ENCODE peak calls at places on chromosomes 12 and 14, in nine cellular contexts. Q is fibroblast of lung, F is H9, B is mammary epithelial cell, C is mesenchymal stem cell, S is IMR-90, M is neural progenitor cell, T is MM.1S, U is GM23248. O is an unnamed sample.

GRCh38 chr12:85036241-85036707 is at the start of the genes LRRIQ1 and TSPAN19:
- DNase-seq in U (peak), F (peak), Q (peak), M (peak), C (peak), T (peak), B (peak), S (peak), O (peak)

GRCh38 chr12:106131671-106132070 is 7.1 kb downstream of the NUAK1 start:
- DNase-seq in B (no peak), S (peak), C (peak), T (no peak), Q (peak), F (peak), M (no peak), U (peak), O (peak)

GRCh38 chr12:63042646-63043045 is 107.7 kb upstream of the PPM1H start:
- DNase-seq in T (no peak), C (no peak), U (peak), F (no peak), S (peak), B (no peak), Q (peak), M (no peak), O (peak)

GRCh38 chr14:93734086-93734822 is 54.0 kb downstream of the PRIMA1 start:
- DNase-seq in Q (no peak), F (peak), B (no peak), U (no peak), M (peak), T (no peak), S (no peak), C (no peak), O (no peak)

GRCh38 chr14:24139272-24139934 is 2.0 kb downstream of the EMC9 start:
- DNase-seq in U (no peak), S (no peak), T (no peak), C (no peak), Q (no peak), M (no peak), B (no peak), F (no peak), O (no peak)

GRCh38 chr14:57066887-57067513 is 201.7 kb downstream of the EXOC5 start:
- DNase-seq in S (peak), M (peak), B (peak), T (peak), F (peak), C (peak), U (peak), Q (peak), O (no peak)

GRCh38 chr14:50106178-50106577 is 10.2 kb downstream of the VCPKMT start:
- DNase-seq in S (no peak), T (no peak), C (no peak), F (no peak), Q (no peak), U (peak), B (no peak), M (no peak), O (no peak)

GRCh38 chr14:51167587-51168219 is 72.3 kb upstream of the TMX1 start:
- DNase-seq in T (no peak), B (no peak), C (peak), U (peak), M (no peak), F (no peak), Q (peak), S (no peak), O (peak)

GRCh38 chr12:110371408-110372055 is 32.0 kb downstream of the ANAPC7 start:
- DNase-seq in T (no peak), F (peak), B (peak), M (no peak), C (no peak), S (no peak), Q (no peak), U (no peak), O (no peak)

GRCh38 chr14:87133073-87133815 is 859.7 kb downstream of the GALC start:
- DNase-seq in U (peak), Q (peak), C (peak), B (peak), F (no peak), S (peak), M (no peak), T (no peak), O (peak)

GRCh38 chr12:50187084-50187900 is 20.1 kb upstream of the CERS5 start:
- DNase-seq in Q (peak), C (peak), S (peak), U (peak), T (peak), F (no peak), B (peak), M (no peak), O (peak)

GRCh38 chr12:93380480-93381121 is 2.9 kb downstream of the NUDT4 start:
- DNase-seq in Q (peak), M (peak), B (peak), F (no peak), T (peak), S (peak), C (peak), U (peak), O (peak)

GRCh38 chr12:64510687-64511086 is 58.8 kb downstream of the TBK1 start:
- DNase-seq in S (no peak), Q (no peak), F (no peak), T (no peak), B (no peak), C (no peak), M (no peak), U (no peak), O (no peak)

GRCh38 chr12:102551186-102551585 is 70.8 kb upstream of the IGF1 start:
- DNase-seq in U (no peak), B (no peak), C (no peak), Q (no peak), S (no peak), M (no peak), T (no peak), F (no peak), O (no peak)

GRCh38 chr12:13905795-13906194 is 75.6 kb downstream of the GRIN2B start:
- DNase-seq in C (no peak), B (no peak), Q (no peak), F (no peak), T (no peak), S (no peak), U (no peak), M (no peak), O (no peak)

GRCh38 chr14:93880025-93880820 is 46.9 kb upstream of the FAM181A start:
- DNase-seq in Q (peak), S (no peak), T (no peak), F (no peak), M (no peak), U (peak), C (no peak), B (no peak), O (no peak)

GRCh38 chr12:32069731-32070130 is 36.9 kb upstream of the BICD1 start:
- DNase-seq in C (no peak), F (no peak), B (no peak), M (no peak), U (no peak), T (no peak), Q (no peak), S (no peak), O (no peak)

GRCh38 chr12:95553202-95553943 is 2.1 kb upstream of the USP44 start:
- DNase-seq in Q (no peak), F (no peak), T (no peak), B (no peak), M (no peak), U (no peak), S (no peak), C (no peak), O (no peak)

GRCh38 chr12:75585309-75585708 is 73.9 kb upstream of the KRR1 start:
- DNase-seq in F (no peak), S (peak), B (peak), Q (peak), M (no peak), T (no peak), U (peak), C (peak), O (peak)

GRCh38 chr12:64665506-64665905 is 55.2 kb downstream of the RASSF3 start:
- DNase-seq in B (no peak), F (peak), Q (no peak), S (no peak), T (peak), C (peak), U (no peak), M (peak), O (peak)

GRCh38 chr12:55842681-55843429 is at the start of gene MMP19:
- DNase-seq in B (peak), S (peak), U (peak), M (no peak), T (no peak), F (peak), Q (peak), C (peak), O (peak)

GRCh38 chr14:33668066-33668465 is 282.8 kb downstream of the EGLN3 start:
- DNase-seq in F (no peak), T (no peak), U (peak), C (no peak), M (no peak), Q (peak), B (peak), S (peak), O (peak)

GRCh38 chr14:50099335-50099734 is 17.0 kb downstream of the VCPKMT start:
- DNase-seq in S (no peak), C (no peak), M (no peak), T (no peak), F (no peak), U (peak), Q (peak), B (peak), O (peak)

GRCh38 chr12:82434392-82434911 is 76.1 kb downstream of the METTL25 start:
- DNase-seq in T (no peak), M (no peak), C (no peak), F (no peak), B (no peak), U (no peak), S (peak), Q (no peak), O (no peak)

GRCh38 chr12:124904306-124905098 is 9.9 kb downstream of the UBC start:
- DNase-seq in Q (peak), T (no peak), F (peak), B (peak), U (peak), C (peak), S (peak), M (peak), O (peak)

GRCh38 chr12:2615665-2616387 is 178.9 kb upstream of the FKBP4 start:
- DNase-seq in M (peak), S (peak), U (no peak), B (no peak), Q (peak), F (peak), C (peak), T (no peak), O (peak)

GRCh38 chr14:62694075-62694474 is 351.2 kb downstream of the KCNH5 start:
- DNase-seq in S (peak), C (peak), B (peak), T (no peak), Q (peak), M (no peak), U (no peak), F (no peak), O (peak)

GRCh38 chr14:75283162-75283883 is 4.7 kb downstream of the FOS start:
- DNase-seq in C (peak), U (peak), Q (peak), S (peak), T (no peak), B (peak), F (no peak), M (no peak), O (peak)

GRCh38 chr14:74619672-74620131 is 7.7 kb upstream of the LTBP2 start:
- DNase-seq in T (no peak), M (no peak), U (peak), F (no peak), B (peak), Q (peak), S (peak), C (peak), O (peak)

GRCh38 chr12:41055875-41056577 is 132.1 kb upstream of the PDZRN4 start:
- DNase-seq in U (peak), B (no peak), T (no peak), M (no peak), S (peak), Q (peak), C (peak), F (no peak), O (peak)

GRCh38 chr14:50363734-50364113 is 33.0 kb downstream of the CDKL1 start:
- DNase-seq in T (peak), S (peak), M (no peak), U (peak), Q (no peak), B (no peak), C (peak), F (no peak), O (no peak)

GRCh38 chr12:117470804-117471203 is 109.4 kb upstream of the NOS1 start:
- DNase-seq in C (no peak), U (no peak), M (no peak), B (no peak), S (no peak), Q (no peak), T (no peak), F (no peak), O (no peak)

GRCh38 chr12:92539966-92540791 is 162.6 kb upstream of the PLEKHG7 start:
- DNase-seq in F (peak), U (no peak), C (no peak), S (no peak), T (no peak), Q (no peak), M (peak), B (no peak), O (no peak)

GRCh38 chr12:53101266-53101665 is 2.0 kb upstream of the SOAT2 start:
- DNase-seq in F (no peak), Q (no peak), M (no peak), T (no peak), C (no peak), S (no peak), U (no peak), B (no peak), O (no peak)

GRCh38 chr12:53105256-53105655 is 2.0 kb downstream of the SOAT2 start:
- DNase-seq in U (no peak), F (no peak), M (no peak), T (no peak), C (no peak), Q (no peak), S (no peak), B (no peak), O (no peak)

GRCh38 chr12:53103860-53104305 is 597 bp downstream of the SOAT2 start:
- DNase-seq in S (no peak), C (peak), F (no peak), B (no peak), Q (no peak), U (no peak), M (no peak), T (peak), O (no peak)

GRCh38 chr12:53101931-53102781 is 1.1 kb upstream of the SOAT2 start:
- DNase-seq in Q (no peak), C (no peak), U (no peak), F (no peak), T (peak), B (no peak), M (no peak), S (no peak), O (no peak)

GRCh38 chr12:53102883-53103807 is at the start of gene SOAT2:
- DNase-seq in M (no peak), F (no peak), S (no peak), C (no peak), U (no peak), Q (no peak), B (no peak), T (peak), O (no peak)
- H2AFZ ChIP-seq in M (no peak), F (no peak), S (no peak), C (no peak), U (no peak), Q (no peak), B (no peak), T (peak), O (no peak)

GRCh38 chr14:97644365-97644764 is 847.2 kb downstream of the VRK1 start:
- DNase-seq in U (no peak), Q (no peak), B (no peak), F (no peak), M (no peak), S (no peak), C (no peak), T (no peak), O (no peak)
- H3K27ac ChIP-seq in U (no peak), Q (no peak), B (no peak), F (no peak), M (no peak), S (no peak), C (no peak), T (no peak), O (no peak)

GRCh38 chr12:26749781-26750180 is 83.2 kb downstream of the ITPR2 start:
- DNase-seq in F (no peak), M (no peak), S (no peak), B (peak), Q (no peak), T (peak), C (no peak), U (no peak), O (no peak)
- H3K9ac ChIP-seq in F (no peak), M (no peak), S (no peak), B (no peak), Q (no peak), T (no peak), C (peak), U (no peak), O (no peak)

GRCh38 chr12:12606793-12607589 is 4.7 kb upstream of the CREBL2 start:
- DNase-seq in F (no peak), S (peak), B (peak), M (no peak), T (no peak), U (peak), Q (peak), C (peak), O (peak)
- H2AFZ ChIP-seq in F (peak), S (no peak), B (peak), M (peak), T (peak), U (peak), Q (no peak), C (no peak), O (peak)

GRCh38 chr12:112097641-112098040 is 10.9 kb downstream of the NAA25 start:
- DNase-seq in U (no peak), C (no peak), B (no peak), T (no peak), Q (peak), M (no peak), S (no peak), F (no peak), O (no peak)

GRCh38 chr12:112096667-112097066 is 11.9 kb downstream of the NAA25 start:
- DNase-seq in C (peak), U (peak), F (no peak), S (peak), M (no peak), B (peak), Q (peak), T (no peak), O (peak)

GRCh38 chr12:112091563-112091962 is 17.0 kb downstream of the NAA25 start:
- DNase-seq in T (no peak), B (no peak), C (no peak), M (no peak), Q (no peak), S (no peak), U (no peak), F (no peak), O (no peak)

DNA sequence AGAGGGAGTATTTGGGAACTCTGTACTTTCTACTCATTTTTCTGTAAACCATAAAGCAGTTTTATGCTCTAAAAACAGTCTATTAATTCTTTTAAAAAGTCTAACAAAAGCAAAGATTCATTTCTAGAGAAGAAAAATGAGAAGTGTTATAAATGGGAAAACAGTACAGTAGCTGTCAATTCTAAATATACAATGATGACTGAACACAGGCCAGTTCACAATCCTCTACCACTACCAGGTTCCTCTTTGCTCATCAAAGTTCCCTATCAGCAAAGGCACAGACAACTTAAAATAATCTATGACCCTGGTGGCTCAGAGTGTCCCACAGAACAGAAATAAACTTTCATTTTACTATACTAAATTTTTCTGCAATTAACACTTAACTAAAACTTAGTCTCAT is 12.5 kb downstream of the NAA25 start:
- DNase-seq in S (no peak), T (no peak), M (no peak), Q (no peak), U (no peak), B (no peak), F (no peak), C (no peak), O (no peak)
- H3K27ac ChIP-seq in S (peak), T (no peak), M (no peak), Q (no peak), U (peak), B (peak), F (no peak), C (peak), O (peak)

GRCh38 chr12:123251403-123252076 is 18.3 kb downstream of the MTRFR start:
- DNase-seq in T (no peak), U (no peak), Q (no peak), B (no peak), C (no peak), F (no peak), S (no peak), M (no peak), O (no peak)

GRCh38 chr12:123253606-123254459 is 17.8 kb downstream of the CDK2AP1 start:
- DNase-seq in B (no peak), U (no peak), M (no peak), S (no peak), T (no peak), C (no peak), F (no peak), Q (no peak), O (no peak)

GRCh38 chr12:123245678-123246077 is 12.4 kb downstream of the MTRFR start:
- DNase-seq in C (no peak), B (no peak), T (no peak), F (no peak), S (no peak), M (no peak), U (no peak), Q (no peak), O (no peak)

GRCh38 chr12:123254853-123255446 is 16.7 kb downstream of the CDK2AP1 start:
- DNase-seq in F (no peak), Q (no peak), M (no peak), B (no peak), T (no peak), S (no peak), U (no peak), C (no peak), O (no peak)

DNA sequence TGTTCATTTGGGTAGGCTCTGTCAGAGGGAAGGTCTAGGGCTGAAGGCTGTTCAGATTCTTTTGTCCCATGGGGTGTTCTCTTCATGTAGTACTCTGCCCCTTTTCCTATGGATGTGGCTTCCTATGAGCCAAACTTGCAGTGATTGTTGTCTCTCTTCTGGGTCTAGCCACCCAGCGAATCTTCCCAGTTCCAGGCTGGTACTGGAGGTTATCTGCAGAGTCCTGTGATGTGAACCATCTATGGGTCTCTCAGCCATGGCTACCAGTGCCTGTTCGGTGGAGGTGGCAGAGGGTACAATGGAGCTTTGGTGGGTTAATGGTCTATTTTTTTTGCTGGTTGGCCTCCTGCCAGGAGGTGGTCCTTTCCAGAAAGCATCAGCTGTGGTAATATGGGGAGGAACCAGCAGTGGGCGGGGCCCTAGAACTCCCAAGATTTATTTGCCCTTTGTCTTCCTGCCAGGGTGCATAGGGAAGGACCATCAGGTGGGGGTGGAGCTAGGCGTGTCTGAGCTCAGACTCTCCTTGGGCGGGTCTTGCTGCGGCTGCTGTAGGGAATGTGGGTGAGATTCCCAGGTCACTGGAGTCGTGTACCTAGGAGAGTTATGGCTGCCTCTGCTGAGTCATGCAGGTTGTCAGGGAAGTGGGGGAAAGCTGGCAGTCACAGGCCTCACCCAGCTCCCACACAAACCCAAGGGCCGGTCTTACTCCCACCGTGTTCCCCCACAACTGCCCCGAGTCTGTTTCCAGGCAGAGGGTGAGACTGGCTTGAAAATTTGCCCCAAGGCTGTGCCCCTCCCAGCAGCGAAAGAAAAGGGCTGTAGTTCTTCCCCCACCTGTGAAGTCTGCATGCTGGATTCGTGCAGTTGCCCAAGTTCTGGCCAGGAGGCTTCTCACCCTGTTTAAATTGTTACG is 17.5 kb downstream of the MTRFR start:
- DNase-seq in S (no peak), T (no peak), U (no peak), M (no peak), F (peak), B (peak), Q (no peak), C (no peak), O (peak)
- H3K9ac ChIP-seq in S (no peak), T (no peak), U (no peak), M (no peak), F (no peak), B (peak), Q (no peak), C (no peak), O (no peak)

DNA sequence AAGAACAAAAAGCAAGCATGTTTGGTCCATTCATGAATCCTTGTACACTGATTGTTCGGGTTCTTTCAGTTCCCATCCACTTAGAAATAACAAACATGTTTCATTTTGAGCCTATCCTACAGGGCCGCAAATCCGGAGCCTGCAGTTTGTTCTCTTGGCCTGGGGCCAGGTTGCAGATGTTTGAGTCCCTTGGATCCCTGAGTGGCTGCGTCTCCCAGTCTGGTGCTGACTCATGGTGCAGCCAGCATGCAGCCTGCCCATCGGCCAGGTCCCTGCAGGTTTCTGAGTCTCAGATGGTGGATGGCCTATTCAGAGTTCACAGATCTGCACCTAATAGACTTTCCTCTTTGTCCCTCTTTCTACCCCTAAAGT is 1.9 kb upstream of the DYNC1H1 start:
- DNase-seq in Q (peak), B (peak), F (no peak), M (no peak), U (peak), C (peak), S (peak), T (no peak), O (peak)
- H2AFZ ChIP-seq in Q (no peak), B (peak), F (no peak), M (no peak), U (peak), C (no peak), S (peak), T (no peak), O (peak)